ENCODE peak calls at places on chromosome 2, in six cellular contexts. P is uterus, D is K562, L is lower lobe of right lung, M is psoas muscle, G is AG10803. B is an unnamed sample.

GRCh38 chr2:129929321-129930290 is 49.9 kb upstream of the RAB6C start:
- DNase-seq in M (peak; percentile 87), L (no peak), P (no peak), D (no peak), G (peak; percentile 89), B (peak; percentile 96)

GRCh38 chr2:212535963-212536362 is 2.6 kb downstream of the ERBB4 start:
- DNase-seq in L (no peak), G (no peak), M (no peak), P (no peak), D (no peak), B (no peak)

GRCh38 chr2:86211033-86211795 is 12.0 kb downstream of the MRPL35 start:
- DNase-seq in D (no peak), P (no peak), L (peak; percentile 63), M (no peak), G (no peak), B (no peak)

GRCh38 chr2:214244847-214245246 is 166.0 kb upstream of the VWC2L start:
- DNase-seq in P (no peak), G (peak; percentile 53), M (no peak), D (no peak), L (no peak), B (no peak)

GRCh38 chr2:524442-524841 is 152.8 kb downstream of the TMEM18 start:
- DNase-seq in G (peak; percentile 39), D (no peak), L (no peak), M (no peak), P (no peak), B (no peak)

GRCh38 chr2:218389333-218390150 is 7.5 kb downstream of the SLC11A1 start:
- DNase-seq in D (no peak), P (no peak), L (peak; percentile 53), G (no peak), M (no peak), B (no peak)

GRCh38 chr2:42975358-42975717 is 183.0 kb upstream of the HAAO start:
- DNase-seq in G (no peak), M (no peak), L (no peak), P (no peak), D (no peak), B (no peak)

GRCh38 chr2:12321886-12322285 is 394.9 kb upstream of the TRIB2 start:
- DNase-seq in G (peak; percentile 61), P (no peak), M (no peak), D (no peak), L (no peak), B (peak; percentile 66)

GRCh38 chr2:62423883-62424458 is 82.0 kb downstream of the TMEM17 start:
- DNase-seq in G (no peak), D (no peak), M (no peak), L (no peak), P (no peak), B (no peak)

GRCh38 chr2:234952270-234953115 is 676 bp downstream of the SH3BP4 start:
- DNase-seq in D (no peak), P (no peak), L (peak; percentile 51), M (no peak), G (no peak), B (no peak)

GRCh38 chr2:204491528-204491927 is 53.7 kb upstream of the PARD3B start:
- DNase-seq in L (no peak), G (peak; percentile 45), M (no peak), D (no peak), P (no peak), B (peak; percentile 29)

GRCh38 chr2:20516646-20517341 is 69.9 kb downstream of the RHOB start:
- DNase-seq in M (peak; percentile 75), P (no peak), D (no peak), L (no peak), G (peak; percentile 24), B (peak; percentile 30)

GRCh38 chr2:68157002-68157401 is 686 bp upstream of the PNO1 start:
- DNase-seq in P (no peak), G (peak; percentile 17), L (peak; percentile 65), M (no peak), D (no peak), B (peak; percentile 20)

GRCh38 chr2:112962308-112963175 is 15.3 kb upstream of the IL36G start:
- DNase-seq in M (no peak), G (no peak), L (no peak), D (no peak), P (no peak), B (no peak)

GRCh38 chr2:160952462-160952861 is 207.8 kb upstream of the TANK start:
- DNase-seq in D (no peak), G (peak; percentile 75), M (peak; percentile 70), P (peak; percentile 71), L (peak; percentile 45), B (peak; percentile 75)

GRCh38 chr2:57376985-57377384 is 669.6 kb upstream of the VRK2 start:
- DNase-seq in M (no peak), G (peak; percentile 1), P (no peak), D (no peak), L (no peak), B (peak; percentile 14)

GRCh38 chr2:11103984-11104793 is 51.1 kb upstream of the SLC66A3 start:
- DNase-seq in P (no peak), M (no peak), G (no peak), L (no peak), D (no peak), B (no peak)

GRCh38 chr2:180980943-180981898 is 816 bp downstream of the UBE2E3 start:
- DNase-seq in L (peak; percentile 48), P (no peak), M (peak; percentile 66), D (no peak), G (peak; percentile 38), B (peak; percentile 54)

GRCh38 chr2:13550832-13551231 is 834.1 kb downstream of the TRIB2 start:
- DNase-seq in D (no peak), M (no peak), G (no peak), L (no peak), P (no peak), B (no peak)

GRCh38 chr2:70962885-70963878 is 15.2 kb upstream of the ANKRD53 start:
- DNase-seq in P (no peak), G (no peak), M (no peak), L (no peak), D (no peak), B (no peak)

GRCh38 chr2:86194751-86195054 is 559 bp downstream of the IMMT start:
- DNase-seq in D (no peak), M (no peak), P (no peak), G (no peak), L (no peak), B (no peak)

GRCh38 chr2:219444566-219445091 is 10.0 kb downstream of the SPEG start:
- DNase-seq in L (no peak), M (peak; percentile 48), D (no peak), P (no peak), G (no peak), B (no peak)
- H3K4me3 ChIP-seq in L (no peak overlapping the region), M (no peak overlapping the region), D (no peak overlapping the region), P (peak overlapping the region; percentile 24), G (no peak overlapping the region), B (no peak overlapping the region)

GRCh38 chr2:236236559-236237450 is 27.4 kb downstream of the ASB18 start:
- DNase-seq in G (no peak), L (no peak), P (no peak), M (no peak), D (no peak), B (no peak)
- TF ChIP-seq CTCF in G (no peak), L (no peak), P (no peak), M (peak; percentile 13), D (no peak), B (no peak)

GRCh38 chr2:222668755-222669154 is 2.7 kb upstream of the MOGAT1 start:
- DNase-seq in P (no peak), M (no peak), L (no peak), D (no peak), G (no peak), B (no peak)
- H3K4me3 ChIP-seq in P (no peak overlapping the region), M (no peak overlapping the region), L (no peak overlapping the region), D (no peak overlapping the region), G (no peak overlapping the region), B (no peak overlapping the region)

GRCh38 chr2:118805061-118805690 is 42.3 kb downstream of the EN1 start:
- DNase-seq in P (no peak), M (no peak), D (no peak), L (no peak), G (peak; percentile 87), B (peak; percentile 33)
- TF ChIP-seq CTCF in P (no peak), M (no peak), D (no peak), L (no peak), G (no peak), B (no peak)

GRCh38 chr2:44927979-44928659 is 13.4 kb upstream of the SIX3 start:
- DNase-seq in L (no peak), D (no peak), G (no peak), P (no peak), M (no peak), B (no peak)

GRCh38 chr2:44931177-44931795 is 10.2 kb upstream of the SIX3 start:
- DNase-seq in L (no peak), G (no peak), P (no peak), D (no peak), M (no peak), B (no peak)

GRCh38 chr2:44930274-44930826 is 11.2 kb upstream of the SIX3 start:
- DNase-seq in M (no peak), D (no peak), L (no peak), P (no peak), G (no peak), B (no peak)

GRCh38 chr2:44928660-44929471 is 12.6 kb upstream of the SIX3 start:
- DNase-seq in M (no peak), G (no peak), L (no peak), P (no peak), D (no peak), B (no peak)

DNA sequence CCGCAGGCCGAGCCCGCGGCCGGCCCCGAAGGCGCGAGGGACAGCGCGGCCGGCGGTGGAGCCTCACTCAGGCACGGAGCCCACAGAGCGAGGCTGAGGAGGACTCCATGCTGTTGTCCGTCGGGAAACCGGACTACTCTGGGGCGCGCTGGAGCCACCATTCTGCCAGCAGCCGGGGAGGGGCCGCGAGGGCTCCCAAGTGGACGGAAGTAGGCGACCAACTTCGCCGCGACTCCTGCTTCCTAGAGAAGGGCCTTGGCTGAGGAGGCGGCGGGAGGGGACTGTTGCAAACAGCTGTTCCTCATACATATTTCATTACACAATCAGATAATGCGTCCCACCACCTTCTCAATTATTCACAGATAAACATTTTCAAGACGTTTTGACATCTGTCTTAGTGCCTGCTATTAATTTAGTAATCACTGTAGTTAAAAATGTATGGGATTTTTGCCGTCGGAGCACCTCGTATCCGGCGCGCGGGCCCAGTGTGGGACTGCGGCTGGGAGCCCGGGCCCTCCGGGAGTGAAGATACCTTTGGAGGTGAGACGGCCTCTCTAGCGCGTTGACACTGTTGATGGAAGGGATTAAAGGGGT is 11.7 kb upstream of the SIX3 start:
- DNase-seq in G (no peak), D (no peak), L (peak; percentile 52), M (no peak), P (no peak), B (no peak)
- H3K4me3 ChIP-seq in G (no peak overlapping the region), D (no peak overlapping the region), L (peak overlapping the region; percentile 25), M (no peak overlapping the region), P (no peak overlapping the region), B (no peak overlapping the region)

B was measured in fibroblast of mammary gland.